ENCODE peak calls at places on chromosomes 13 and 19, in seven cellular contexts. One of them, this sample, is unnamed. For H3K27me3, the result is how much of the 10 kb centered on the place peaks cover.

GRCh38 chr13:22740264-22740663 is 440.5 kb upstream of the SGCG start:
- DNase-seq in left lung: no peak
- DNase-seq in PC-3: peak
- DNase-seq in heart left ventricle: no peak
- DNase-seq in brain microvascular endothelial cell: no peak
- DNase-seq in GM23338: peak
- DNase-seq in fibroblast of lung: peak
- DNase-seq in this sample: no peak

GRCh38 chr13:102769679-102770078 is 3.9 kb downstream of the TEX30 start:
- DNase-seq in left lung: no peak
- DNase-seq in PC-3: peak
- DNase-seq in heart left ventricle: no peak
- DNase-seq in brain microvascular endothelial cell: no peak
- DNase-seq in GM23338: no peak
- DNase-seq in fibroblast of lung: peak
- DNase-seq in this sample: no peak

GRCh38 chr13:39952244-39953233 is 297.1 kb downstream of the COG6 start:
- DNase-seq in left lung: no peak
- DNase-seq in PC-3: no peak
- DNase-seq in heart left ventricle: no peak
- DNase-seq in brain microvascular endothelial cell: peak
- DNase-seq in GM23338: peak
- DNase-seq in fibroblast of lung: peak
- DNase-seq in this sample: no peak

GRCh38 chr13:42279080-42279479 is 7.1 kb downstream of the AKAP11 start:
- DNase-seq in left lung: no peak
- DNase-seq in PC-3: no peak
- DNase-seq in heart left ventricle: no peak
- DNase-seq in brain microvascular endothelial cell: no peak
- DNase-seq in GM23338: no peak
- DNase-seq in fibroblast of lung: no peak
- DNase-seq in this sample: no peak

GRCh38 chr13:42478531-42479156 is 95.3 kb upstream of the TNFSF11 start:
- DNase-seq in left lung: no peak
- DNase-seq in PC-3: peak
- DNase-seq in heart left ventricle: no peak
- DNase-seq in brain microvascular endothelial cell: peak
- DNase-seq in GM23338: peak
- DNase-seq in fibroblast of lung: peak
- DNase-seq in this sample: no peak

GRCh38 chr13:97944396-97945029 is 9.0 kb upstream of the IPO5 start:
- DNase-seq in left lung: no peak
- DNase-seq in PC-3: peak
- DNase-seq in heart left ventricle: no peak
- DNase-seq in brain microvascular endothelial cell: peak
- DNase-seq in GM23338: no peak
- DNase-seq in fibroblast of lung: peak
- DNase-seq in this sample: no peak

GRCh38 chr19:39307233-39307821 is 11.1 kb downstream of the IFNL1 start:
- DNase-seq in left lung: peak
- DNase-seq in PC-3: no peak
- DNase-seq in heart left ventricle: peak
- DNase-seq in brain microvascular endothelial cell: no peak
- DNase-seq in GM23338: peak
- DNase-seq in fibroblast of lung: no peak
- DNase-seq in this sample: no peak

GRCh38 chr13:37143901-37144300 is 38.4 kb upstream of the CSNK1A1L start:
- DNase-seq in left lung: no peak
- DNase-seq in PC-3: no peak
- DNase-seq in heart left ventricle: no peak
- DNase-seq in brain microvascular endothelial cell: peak
- DNase-seq in GM23338: no peak
- DNase-seq in fibroblast of lung: peak
- DNase-seq in this sample: no peak

GRCh38 chr13:46343279-46343949 is 43.6 kb downstream of the RUBCNL start:
- DNase-seq in left lung: no peak
- DNase-seq in PC-3: no peak
- DNase-seq in heart left ventricle: no peak
- DNase-seq in brain microvascular endothelial cell: no peak
- DNase-seq in GM23338: peak
- DNase-seq in fibroblast of lung: no peak
- DNase-seq in this sample: no peak

GRCh38 chr13:73945371-73945770 is 188.8 kb downstream of the KLF12 start:
- DNase-seq in left lung: no peak
- DNase-seq in PC-3: peak
- DNase-seq in heart left ventricle: no peak
- DNase-seq in brain microvascular endothelial cell: no peak
- DNase-seq in GM23338: no peak
- DNase-seq in fibroblast of lung: peak
- DNase-seq in this sample: no peak

GRCh38 chr19:13156968-13157882 is 7.0 kb downstream of the IER2 start:
- DNase-seq in left lung: no peak
- DNase-seq in PC-3: peak
- DNase-seq in heart left ventricle: no peak
- DNase-seq in brain microvascular endothelial cell: no peak
- DNase-seq in GM23338: no peak
- DNase-seq in fibroblast of lung: no peak
- DNase-seq in this sample: no peak

GRCh38 chr13:41019027-41019487 is at the start of gene ELF1:
- DNase-seq in left lung: no peak
- DNase-seq in PC-3: peak
- DNase-seq in heart left ventricle: peak
- DNase-seq in brain microvascular endothelial cell: peak
- DNase-seq in GM23338: peak
- DNase-seq in fibroblast of lung: peak
- DNase-seq in this sample: no peak

GRCh38 chr13:114047358-114047881 is 73.5 kb upstream of the C13orf46 start:
- DNase-seq in left lung: peak
- DNase-seq in PC-3: no peak
- DNase-seq in heart left ventricle: no peak
- DNase-seq in brain microvascular endothelial cell: no peak
- DNase-seq in GM23338: no peak
- DNase-seq in fibroblast of lung: no peak
- DNase-seq in this sample: no peak

GRCh38 chr13:39038569-39038898 is 278 bp downstream of the NHLRC3 start:
- DNase-seq in left lung: peak
- DNase-seq in PC-3: peak
- DNase-seq in heart left ventricle: no peak
- DNase-seq in brain microvascular endothelial cell: no peak
- DNase-seq in GM23338: no peak
- DNase-seq in fibroblast of lung: no peak
- DNase-seq in this sample: no peak

GRCh38 chr13:32147976-32148375 is 116.4 kb downstream of the FRY start:
- DNase-seq in left lung: no peak
- DNase-seq in PC-3: no peak
- DNase-seq in heart left ventricle: no peak
- DNase-seq in brain microvascular endothelial cell: no peak
- DNase-seq in GM23338: no peak
- DNase-seq in fibroblast of lung: no peak
- DNase-seq in this sample: no peak

GRCh38 chr13:49679244-49679643 is 12.0 kb downstream of the EBPL start:
- DNase-seq in left lung: no peak
- DNase-seq in PC-3: no peak
- DNase-seq in heart left ventricle: no peak
- DNase-seq in brain microvascular endothelial cell: peak
- DNase-seq in GM23338: no peak
- DNase-seq in fibroblast of lung: peak
- DNase-seq in this sample: no peak

GRCh38 chr13:26759907-26760834 is at the start of gene GPR12:
- DNase-seq in left lung: peak
- DNase-seq in PC-3: no peak
- DNase-seq in heart left ventricle: no peak
- DNase-seq in brain microvascular endothelial cell: no peak
- DNase-seq in GM23338: peak
- DNase-seq in fibroblast of lung: peak
- DNase-seq in this sample: no peak

GRCh38 chr13:106688940-106689339 is 121.0 kb upstream of the ARGLU1 start:
- DNase-seq in left lung: no peak
- DNase-seq in PC-3: no peak
- DNase-seq in heart left ventricle: no peak
- DNase-seq in brain microvascular endothelial cell: no peak
- DNase-seq in GM23338: no peak
- DNase-seq in fibroblast of lung: no peak
- DNase-seq in this sample: no peak

GRCh38 chr13:53198017-53198416 is 169.4 kb downstream of the OLFM4 start:
- DNase-seq in left lung: no peak
- DNase-seq in PC-3: no peak
- DNase-seq in heart left ventricle: no peak
- DNase-seq in brain microvascular endothelial cell: no peak
- DNase-seq in GM23338: peak
- DNase-seq in fibroblast of lung: no peak
- DNase-seq in this sample: no peak

GRCh38 chr13:53198699-53199098 is 170.1 kb downstream of the OLFM4 start:
- DNase-seq in left lung: no peak
- DNase-seq in PC-3: no peak
- DNase-seq in heart left ventricle: no peak
- DNase-seq in brain microvascular endothelial cell: no peak
- DNase-seq in GM23338: no peak
- DNase-seq in fibroblast of lung: no peak
- DNase-seq in this sample: no peak

GRCh38 chr13:53200498-53201453 is 172.2 kb downstream of the OLFM4 start:
- DNase-seq in left lung: peak
- DNase-seq in PC-3: no peak
- DNase-seq in heart left ventricle: peak
- DNase-seq in brain microvascular endothelial cell: no peak
- DNase-seq in GM23338: peak
- DNase-seq in fibroblast of lung: peak
- DNase-seq in this sample: no peak

GRCh38 chr13:53200075-53200474 is 171.5 kb downstream of the OLFM4 start:
- DNase-seq in left lung: peak
- DNase-seq in PC-3: no peak
- DNase-seq in heart left ventricle: no peak
- DNase-seq in brain microvascular endothelial cell: no peak
- DNase-seq in GM23338: peak
- DNase-seq in fibroblast of lung: no peak
- DNase-seq in this sample: no peak

DNA sequence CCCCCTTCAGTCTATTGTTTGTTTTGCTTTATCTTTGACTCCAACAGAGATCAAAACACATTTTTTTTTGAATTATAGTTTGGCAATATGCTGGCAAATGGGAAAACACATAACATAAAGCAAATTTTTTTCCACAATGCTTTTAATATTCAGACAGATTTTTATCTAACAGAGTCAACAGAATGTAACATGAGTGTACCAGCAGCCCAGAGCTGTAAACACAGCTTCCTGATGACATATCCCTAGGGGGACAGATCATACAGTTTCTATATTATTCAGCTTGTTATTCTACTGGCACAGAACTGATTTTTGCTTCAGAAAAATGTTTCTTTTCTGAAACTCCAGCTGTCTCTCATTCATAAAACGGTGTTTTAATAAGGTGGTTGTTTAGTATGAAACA is 168.8 kb downstream of the OLFM4 start:
- DNase-seq in left lung: no peak
- DNase-seq in PC-3: peak
- DNase-seq in heart left ventricle: no peak
- DNase-seq in brain microvascular endothelial cell: no peak
- DNase-seq in GM23338: no peak
- DNase-seq in fibroblast of lung: no peak
- DNase-seq in this sample: no peak
- H3K27me3 ChIP-seq in left lung: under half
- H3K27me3 ChIP-seq in PC-3: under half
- H3K27me3 ChIP-seq in heart left ventricle: under half
- H3K27me3 ChIP-seq in brain microvascular endothelial cell: under half
- H3K27me3 ChIP-seq in GM23338: under half
- H3K27me3 ChIP-seq in fibroblast of lung: under half
- H3K27me3 ChIP-seq in this sample: under half

DNA sequence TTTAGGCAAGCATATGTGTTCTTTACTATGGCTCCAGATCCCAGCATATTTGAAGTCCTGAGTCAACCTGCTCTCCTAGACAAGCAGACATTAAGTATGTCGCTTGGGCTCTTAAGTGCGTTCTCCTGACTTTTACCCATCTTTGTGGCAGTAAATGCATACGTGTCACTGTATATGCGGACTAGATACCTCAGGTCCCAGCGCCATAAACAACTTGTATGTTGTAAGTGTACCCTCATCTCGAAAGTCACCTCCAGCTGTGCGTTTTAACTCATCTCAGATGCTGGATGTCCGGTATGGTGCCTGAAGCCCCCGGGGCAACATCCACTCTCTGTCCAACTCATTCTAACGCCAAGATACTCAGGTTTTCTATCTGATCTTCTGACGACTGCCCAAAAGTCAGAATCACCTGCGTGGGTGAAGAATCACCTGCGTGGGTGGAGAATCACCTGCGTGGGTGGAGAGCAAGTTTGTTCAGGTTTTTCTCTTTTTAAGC is 1.7 kb downstream of the PTOV1 start:
- DNase-seq in left lung: no peak
- DNase-seq in PC-3: no peak
- DNase-seq in heart left ventricle: no peak
- DNase-seq in brain microvascular endothelial cell: no peak
- DNase-seq in GM23338: no peak
- DNase-seq in fibroblast of lung: no peak
- DNase-seq in this sample: no peak
- H3K4me3 ChIP-seq in left lung: peak
- H3K4me3 ChIP-seq in PC-3: peak
- H3K4me3 ChIP-seq in heart left ventricle: no peak
- H3K4me3 ChIP-seq in brain microvascular endothelial cell: peak
- H3K4me3 ChIP-seq in GM23338: peak
- H3K4me3 ChIP-seq in fibroblast of lung: peak
- H3K4me3 ChIP-seq in this sample: peak

GRCh38 chr19:8511573-8512101 is 2.3 kb downstream of the ZNF414 start:
- DNase-seq in left lung: no peak
- DNase-seq in PC-3: no peak
- DNase-seq in heart left ventricle: no peak
- DNase-seq in brain microvascular endothelial cell: no peak
- DNase-seq in GM23338: no peak
- DNase-seq in fibroblast of lung: no peak
- DNase-seq in this sample: no peak
- TF ChIP-seq CTCF in left lung: no peak
- TF ChIP-seq CTCF in PC-3: no peak
- TF ChIP-seq CTCF in heart left ventricle: no peak
- TF ChIP-seq CTCF in brain microvascular endothelial cell: no peak
- TF ChIP-seq CTCF in GM23338: peak
- TF ChIP-seq CTCF in fibroblast of lung: no peak
- TF ChIP-seq CTCF in this sample: no peak

DNA sequence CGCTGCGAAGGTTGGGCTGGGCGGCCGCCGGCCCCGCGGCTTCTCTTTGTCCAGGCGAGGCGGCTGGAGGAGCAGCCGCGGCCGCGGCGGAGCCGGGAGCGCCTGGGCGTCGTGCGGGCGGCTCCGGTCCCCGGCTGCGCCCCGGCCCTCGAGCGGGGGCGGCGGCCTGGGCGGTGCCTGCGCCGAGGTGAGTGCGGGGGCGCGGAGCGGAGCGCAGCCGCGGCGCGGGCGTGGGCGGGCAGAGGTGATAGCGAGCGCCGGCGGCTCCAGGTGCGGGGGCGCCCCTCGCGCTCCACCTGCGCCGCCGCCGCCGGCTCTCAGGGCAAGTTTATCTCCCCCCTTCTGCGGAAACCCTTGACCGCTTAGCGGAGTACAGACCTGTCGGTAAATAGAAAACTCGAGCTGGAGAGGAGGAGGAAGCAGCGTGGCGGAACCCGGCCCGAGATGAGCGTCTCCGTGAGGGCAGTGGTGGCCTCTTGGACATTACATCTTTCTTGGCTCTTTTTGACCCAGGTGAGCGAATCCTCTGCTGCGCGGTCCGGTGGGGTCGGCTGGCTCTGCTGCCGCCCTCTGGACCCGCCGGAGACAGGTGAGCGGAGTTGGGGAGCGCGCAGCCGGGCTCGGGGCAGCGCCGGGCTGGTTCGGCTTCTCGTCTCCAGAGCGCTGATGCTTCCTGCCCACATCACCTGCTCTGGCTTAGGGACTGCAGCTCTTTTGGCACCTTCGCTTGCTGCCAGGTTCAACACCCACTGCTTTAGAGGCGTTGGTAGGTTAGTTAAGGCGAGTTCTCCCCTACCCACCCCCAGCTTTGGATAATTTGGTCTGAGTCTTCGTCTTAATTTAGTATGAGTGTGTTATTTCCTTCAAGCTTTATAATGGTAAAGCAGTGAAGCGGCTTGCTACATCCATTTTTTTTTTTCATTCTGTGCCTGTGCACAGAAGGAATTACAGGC is at the start of gene MTUS2:
- DNase-seq in left lung: peak
- DNase-seq in PC-3: no peak
- DNase-seq in heart left ventricle: no peak
- DNase-seq in brain microvascular endothelial cell: no peak
- DNase-seq in GM23338: peak
- DNase-seq in fibroblast of lung: no peak
- DNase-seq in this sample: no peak
- H3K27me3 ChIP-seq in left lung: half or more
- H3K27me3 ChIP-seq in PC-3: under half
- H3K27me3 ChIP-seq in heart left ventricle: half or more
- H3K27me3 ChIP-seq in brain microvascular endothelial cell: under half
- H3K27me3 ChIP-seq in GM23338: half or more
- H3K27me3 ChIP-seq in fibroblast of lung: under half
- H3K27me3 ChIP-seq in this sample: under half

This sample was measured in AG04450.